ENCODE peak calls at places on chromosomes 6 and 20, in eight cellular contexts. R, G, Y, E, B, W, M and X are unnamed samples.

GRCh38 chr6:89268776-89269175 is 46.3 kb downstream of the GABRR2 start:
- DNase-seq in R (no peak), G (no peak), Y (no peak), E (no peak), B (no peak), W (no peak), M (no peak), X (no peak)

GRCh38 chr20:23100021-23100753 is 14.1 kb upstream of the CD93 start:
- DNase-seq in R (no peak), G (no peak), Y (no peak), E (no peak), B (no peak), W (no peak), M (no peak), X (no peak)

GRCh38 chr6:37323568-37323967 is 30.2 kb upstream of the RNF8 start:
- DNase-seq in R (peak; percentile 60), G (no peak), Y (no peak), E (no peak), B (no peak), W (peak; percentile 10), M (no peak), X (no peak)

GRCh38 chr6:44739163-44739562 is 351.7 kb downstream of the CDC5L start:
- DNase-seq in R (no peak), G (no peak), Y (no peak), E (no peak), B (no peak), W (peak; percentile 41), M (no peak), X (no peak)

GRCh38 chr20:34952676-34953075 is 2.9 kb downstream of the GSS start:
- DNase-seq in R (no peak), G (no peak), Y (no peak), E (no peak), B (no peak), W (peak; percentile 80), M (no peak), X (no peak)

GRCh38 chr6:34148864-34149810 is 3.2 kb upstream of the GRM4 start:
- DNase-seq in R (no peak), G (no peak), Y (no peak), E (no peak), B (no peak), W (no peak), M (no peak), X (no peak)

GRCh38 chr6:2741756-2742155 is 9.0 kb downstream of the MYLK4 start:
- DNase-seq in R (no peak), G (no peak), Y (no peak), E (no peak), B (no peak), W (peak; percentile 63), M (no peak), X (no peak)

GRCh38 chr20:48164566-48165400 is 379.5 kb upstream of the SULF2 start:
- DNase-seq in R (no peak), G (no peak), Y (no peak), E (no peak), B (no peak), W (no peak), M (no peak), X (no peak)

GRCh38 chr20:45945678-45946148 is 11.2 kb downstream of the PCIF1 start:
- DNase-seq in R (no peak), G (no peak), Y (no peak), E (no peak), B (no peak), W (peak; percentile 50), M (no peak), X (no peak)

GRCh38 chr6:27687154-27688013 is 214.5 kb upstream of the ZNF184 start:
- DNase-seq in R (no peak), G (peak; percentile 69), Y (peak; percentile 60), E (no peak), B (peak; percentile 69), W (peak; percentile 70), M (no peak), X (peak; percentile 67)

GRCh38 chr6:91082311-91082803 is 495.5 kb upstream of the MAP3K7 start:
- DNase-seq in R (no peak), G (no peak), Y (no peak), E (no peak), B (no peak), W (peak; percentile 78), M (no peak), X (no peak)

GRCh38 chr6:44258325-44258863 is 1.1 kb upstream of the SLC35B2 start:
- DNase-seq in R (no peak), G (no peak), Y (no peak), E (no peak), B (no peak), W (no peak), M (no peak), X (no peak)

GRCh38 chr20:33559994-33560393 is 70.1 kb downstream of the CBFA2T2 start:
- DNase-seq in R (no peak), G (no peak), Y (no peak), E (no peak), B (no peak), W (no peak), M (no peak), X (no peak)

GRCh38 chr6:52517502-52518278 is 59.2 kb downstream of the TRAM2 start:
- DNase-seq in R (peak; percentile 94), G (no peak), Y (no peak), E (peak; percentile 89), B (no peak), W (peak; percentile 97), M (peak; percentile 47), X (no peak)

GRCh38 chr6:106514281-106514885 is 114.9 kb downstream of the RTN4IP1 start:
- DNase-seq in R (no peak), G (no peak), Y (no peak), E (no peak), B (no peak), W (no peak), M (no peak), X (no peak)

GRCh38 chr6:1396952-1397868 is 7.8 kb downstream of the FOXF2 start:
- DNase-seq in R (peak; percentile 47), G (peak; percentile 41), Y (peak; percentile 59), E (peak; percentile 94), B (peak; percentile 68), W (peak; percentile 48), M (peak; percentile 87), X (peak; percentile 45)

GRCh38 chr6:42292002-42292735 is 74.5 kb upstream of the MRPS10 start:
- DNase-seq in R (no peak), G (no peak), Y (no peak), E (no peak), B (no peak), W (peak; percentile 66), M (no peak), X (no peak)

GRCh38 chr6:160041608-160042007 is 72.7 kb downstream of the IGF2R start:
- DNase-seq in R (peak; percentile 70), G (no peak), Y (no peak), E (peak; percentile 13), B (peak; percentile 13), W (peak; percentile 90), M (no peak), X (no peak)

GRCh38 chr6:167497387-167498056 is 172.6 kb downstream of the TTLL2 start:
- DNase-seq in R (no peak), G (no peak), Y (no peak), E (no peak), B (no peak), W (no peak), M (no peak), X (no peak)

GRCh38 chr6:135935951-135936601 is 84.6 kb downstream of the PDE7B start:
- DNase-seq in R (peak; percentile 82), G (no peak), Y (no peak), E (no peak), B (no peak), W (peak; percentile 79), M (no peak), X (no peak)

GRCh38 chr20:25280051-25280573 is 32.2 kb downstream of the PYGB start:
- DNase-seq in R (no peak), G (no peak), Y (no peak), E (no peak), B (no peak), W (no peak), M (no peak), X (no peak)

GRCh38 chr20:35305682-35306556 is 13.7 kb upstream of the FAM83C start:
- DNase-seq in R (peak; percentile 99), G (peak; percentile 60), Y (peak; percentile 40), E (peak; percentile 99), B (no peak), W (peak; percentile 100), M (no peak), X (no peak)

GRCh38 chr6:71468841-71469750 is 180.5 kb downstream of the OGFRL1 start:
- DNase-seq in R (peak; percentile 85), G (no peak), Y (no peak), E (peak; percentile 80), B (no peak), W (peak; percentile 98), M (no peak), X (no peak)

GRCh38 chr6:70119218-70119835 is 183.6 kb downstream of the COL9A1 start:
- DNase-seq in R (no peak), G (no peak), Y (no peak), E (no peak), B (no peak), W (no peak), M (peak; percentile 26), X (no peak)

GRCh38 chr20:10370091-10370887 is 63.7 kb downstream of the MKKS start:
- DNase-seq in R (no peak), G (no peak), Y (no peak), E (no peak), B (no peak), W (peak; percentile 76), M (peak; percentile 43), X (no peak)

GRCh38 chr20:48771542-48771941 is 56.3 kb downstream of the PREX1 start:
- DNase-seq in R (no peak), G (peak; percentile 70), Y (no peak), E (no peak), B (no peak), W (peak; percentile 59), M (no peak), X (no peak)

GRCh38 chr6:22249646-22250045 is 47.2 kb downstream of the PRL start:
- DNase-seq in R (no peak), G (no peak), Y (no peak), E (no peak), B (no peak), W (no peak), M (no peak), X (no peak)

GRCh38 chr6:53373638-53374037 is 24.9 kb upstream of the ELOVL5 start:
- DNase-seq in R (no peak), G (no peak), Y (no peak), E (no peak), B (no peak), W (no peak), M (no peak), X (no peak)

GRCh38 chr20:23629017-23629541 is 8.7 kb downstream of the CST3 start:
- DNase-seq in R (peak; percentile 72), G (no peak), Y (no peak), E (peak; percentile 8), B (no peak), W (peak; percentile 81), M (peak; percentile 48), X (no peak)

GRCh38 chr6:149332602-149333311 is 15.2 kb downstream of the TAB2 start:
- DNase-seq in R (no peak), G (no peak), Y (no peak), E (no peak), B (no peak), W (peak; percentile 38), M (no peak), X (no peak)

GRCh38 chr6:126033696-126034095 is 47.4 kb downstream of the TRMT11 start:
- DNase-seq in R (peak; percentile 60), G (peak; percentile 5), Y (no peak), E (peak; percentile 73), B (no peak), W (peak; percentile 93), M (peak; percentile 52), X (peak; percentile 63)

GRCh38 chr6:84801250-84801649 is 36.9 kb upstream of the TBX18 start:
- DNase-seq in R (no peak), G (no peak), Y (no peak), E (no peak), B (no peak), W (no peak), M (no peak), X (no peak)

GRCh38 chr20:49685809-49686208 is 27.9 kb downstream of the B4GALT5 start:
- DNase-seq in R (no peak), G (no peak), Y (no peak), E (no peak), B (no peak), W (peak; percentile 75), M (no peak), X (no peak)

GRCh38 chr6:39688494-39688893 is 36.7 kb downstream of the KIF6 start:
- DNase-seq in R (peak; percentile 78), G (no peak), Y (no peak), E (peak; percentile 13), B (no peak), W (peak; percentile 76), M (no peak), X (no peak)